ENCODE peak calls at places on chromosomes 12 and 14, in seven cellular contexts. U is brain microvascular endothelial cell, Z is adrenal gland, D is right lobe of liver, S is stomach, Y is heart left ventricle, A is PC-9. T is an unnamed sample.

GRCh38 chr14:45891417-45892080 is 638.5 kb upstream of the MIS18BP1 start:
- DNase-seq in U (no peak), Z (peak), D (no peak), S (peak), Y (no peak), A (no peak), T (no peak)

GRCh38 chr12:104790296-104791125 is 167.6 kb downstream of the SLC41A2 start:
- DNase-seq in U (no peak), Z (peak), D (peak), S (peak), Y (peak), A (no peak), T (no peak)

GRCh38 chr12:22286569-22286968 is 47.9 kb downstream of the ST8SIA1 start:
- DNase-seq in U (peak), Z (no peak), D (no peak), S (no peak), Y (no peak), A (no peak), T (no peak)

GRCh38 chr14:20662968-20663731 is 21.2 kb upstream of the RNASE4 start:
- DNase-seq in U (peak), Z (peak), D (peak), S (peak), Y (peak), A (peak), T (peak)

GRCh38 chr12:123896786-123897185 is 75.8 kb downstream of the CCDC92 start:
- DNase-seq in U (no peak), Z (no peak), D (no peak), S (no peak), Y (no peak), A (no peak), T (no peak)

GRCh38 chr14:103563089-103563620 is 395 bp downstream of the COA8 start:
- DNase-seq in U (no peak), Z (peak), D (peak), S (peak), Y (no peak), A (peak), T (no peak)

GRCh38 chr12:125114365-125115141 is 49.3 kb downstream of the AACS start:
- DNase-seq in U (no peak), Z (no peak), D (no peak), S (no peak), Y (no peak), A (no peak), T (no peak)

GRCh38 chr14:50741571-50741970 is 73.5 kb upstream of the SAV1 start:
- DNase-seq in U (peak), Z (no peak), D (no peak), S (no peak), Y (no peak), A (peak), T (no peak)

GRCh38 chr14:105486333-105486973 is at the start of gene CRIP1:
- DNase-seq in U (no peak), Z (no peak), D (no peak), S (no peak), Y (no peak), A (no peak), T (no peak)

GRCh38 chr12:114888458-114888857 is 204.5 kb upstream of the TBX3 start:
- DNase-seq in U (peak), Z (peak), D (no peak), S (no peak), Y (no peak), A (no peak), T (no peak)

GRCh38 chr14:51872396-51872795 is 12.0 kb downstream of the GNG2 start:
- DNase-seq in U (no peak), Z (no peak), D (no peak), S (no peak), Y (no peak), A (no peak), T (no peak)

GRCh38 chr14:85634205-85634604 is 104.3 kb downstream of the FLRT2 start:
- DNase-seq in U (no peak), Z (no peak), D (no peak), S (no peak), Y (no peak), A (no peak), T (no peak)

GRCh38 chr14:71166434-71166833 is 259.2 kb downstream of the PCNX1 start:
- DNase-seq in U (peak), Z (peak), D (no peak), S (no peak), Y (no peak), A (no peak), T (no peak)

GRCh38 chr12:6276936-6277615 is 33.4 kb upstream of the PLEKHG6 start:
- DNase-seq in U (no peak), Z (no peak), D (peak), S (no peak), Y (no peak), A (peak), T (no peak)

GRCh38 chr12:12425616-12426015 is 68.7 kb downstream of the BORCS5 start:
- DNase-seq in U (no peak), Z (no peak), D (no peak), S (no peak), Y (no peak), A (no peak), T (no peak)

GRCh38 chr12:92759634-92760268 is 57.0 kb downstream of the PLEKHG7 start:
- DNase-seq in U (peak), Z (no peak), D (no peak), S (no peak), Y (no peak), A (peak), T (no peak)

GRCh38 chr14:22748691-22749090 is 17.8 kb upstream of the OXA1L start:
- DNase-seq in U (no peak), Z (no peak), D (no peak), S (no peak), Y (no peak), A (no peak), T (no peak)

GRCh38 chr12:76346798-76347420 is 1.3 kb downstream of the BBS10 start:
- DNase-seq in U (peak), Z (peak), D (no peak), S (no peak), Y (peak), A (no peak), T (no peak)

GRCh38 chr12:110279561-110279960 is 1.5 kb upstream of the ATP2A2 start:
- DNase-seq in U (no peak), Z (no peak), D (no peak), S (no peak), Y (no peak), A (no peak), T (no peak)
- H3K27ac ChIP-seq in U (no peak), Z (no peak), D (no peak), S (no peak), Y (no peak), A (no peak), T (no peak)

DNA sequence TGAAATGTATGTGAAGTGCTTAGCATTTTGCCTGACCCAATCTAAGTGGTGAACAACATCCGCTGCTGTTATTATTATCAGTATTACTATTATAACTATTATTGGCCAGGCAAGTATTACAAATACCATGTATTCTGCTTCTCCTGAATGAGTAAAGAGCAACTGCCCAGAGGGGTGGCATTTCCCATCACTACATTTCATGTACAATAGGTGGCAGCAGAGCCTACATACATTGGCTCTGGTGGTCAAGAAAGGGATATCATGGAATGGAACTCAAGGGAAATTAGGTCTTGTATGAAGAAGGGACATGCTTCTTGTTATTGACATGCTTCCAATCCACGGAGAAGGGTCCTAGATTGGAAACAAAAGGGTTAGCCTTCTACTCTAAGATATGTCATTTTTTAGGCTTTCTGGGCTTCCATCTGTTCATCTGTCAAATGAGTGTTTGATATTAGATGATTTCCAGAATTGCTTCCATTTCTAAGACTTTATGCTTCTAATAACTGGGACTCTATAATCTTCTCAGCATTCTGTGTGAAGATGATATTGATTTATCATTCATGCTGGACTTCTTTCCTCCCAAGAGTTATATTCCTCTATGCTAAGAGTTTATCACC is 239.0 kb downstream of the SSPN start:
- DNase-seq in U (peak), Z (no peak), D (no peak), S (no peak), Y (no peak), A (peak), T (no peak)
- TF ChIP-seq CTCF in U (peak), Z (peak), D (peak), S (peak), Y (peak), A (peak), T (peak)

GRCh38 chr14:64708148-64709004 is 4.2 kb downstream of the PLEKHG3 start:
- DNase-seq in U (no peak), Z (peak), D (no peak), S (no peak), Y (peak), A (peak), T (no peak)
- H3K4me3 ChIP-seq in U (peak), Z (no peak), D (no peak), S (no peak), Y (no peak), A (no peak), T (peak)

DNA sequence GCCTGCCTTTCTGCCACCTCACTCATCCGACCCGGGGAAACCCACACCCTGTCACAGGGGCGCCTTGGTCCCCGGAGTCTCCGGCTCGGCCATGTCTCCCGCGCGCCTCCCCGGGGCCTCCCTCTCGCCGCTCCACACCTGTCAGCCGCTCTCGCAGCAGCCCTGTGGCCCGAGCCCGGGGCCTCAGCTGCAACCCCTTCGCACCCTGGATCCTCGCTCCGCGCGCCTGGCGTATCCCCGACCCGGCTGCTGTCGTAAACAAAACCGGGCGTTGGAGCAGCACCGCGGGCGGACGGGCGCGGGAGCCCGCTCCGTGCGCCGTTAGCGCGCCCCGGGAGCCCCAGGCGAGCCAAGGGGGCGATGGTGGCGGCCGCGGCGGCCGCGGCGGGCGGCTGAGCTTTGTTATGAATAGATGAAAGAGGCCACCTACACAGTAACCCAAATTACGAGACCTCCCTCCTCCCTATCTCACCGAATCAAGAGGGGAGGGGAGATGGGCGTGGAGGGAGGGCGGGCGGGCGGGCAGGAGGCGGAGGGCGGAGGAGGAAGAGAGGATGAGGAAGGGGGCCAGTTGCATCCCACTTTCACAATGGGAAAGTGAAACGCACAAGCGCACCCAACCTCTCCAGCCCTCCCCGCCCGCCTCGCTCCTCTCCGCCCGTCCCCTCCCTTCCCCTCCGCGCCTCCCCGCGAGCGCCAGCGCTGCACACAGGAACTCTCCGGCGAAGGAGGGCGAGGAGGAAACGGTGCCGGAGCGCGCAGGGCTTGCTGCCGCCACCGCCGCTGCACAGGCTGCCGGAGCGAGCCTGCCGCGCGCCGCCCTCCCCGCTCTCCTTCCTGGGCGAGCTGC is at the start of gene PLXNC1:
- DNase-seq in U (no peak), Z (peak), D (peak), S (peak), Y (peak), A (no peak), T (peak)
- H3K27ac ChIP-seq in U (no peak), Z (no peak), D (no peak), S (peak), Y (peak), A (no peak), T (no peak)

GRCh38 chr12:117192057-117192456 is 1.8 kb upstream of the FBXO21 start:
- DNase-seq in U (no peak), Z (peak), D (no peak), S (peak), Y (no peak), A (no peak), T (no peak)

GRCh38 chr12:117190210-117190781 is at the start of gene FBXO21:
- DNase-seq in U (peak), Z (peak), D (peak), S (peak), Y (peak), A (peak), T (peak)

GRCh38 chr12:117188121-117188665 is 2.1 kb downstream of the FBXO21 start:
- DNase-seq in U (no peak), Z (peak), D (no peak), S (no peak), Y (no peak), A (no peak), T (no peak)

GRCh38 chr12:117189725-117190209 is 503 bp downstream of the FBXO21 start:
- DNase-seq in U (peak), Z (peak), D (peak), S (peak), Y (peak), A (no peak), T (no peak)

GRCh38 chr12:117188961-117189724 is 1.1 kb downstream of the FBXO21 start:
- DNase-seq in U (peak), Z (peak), D (no peak), S (no peak), Y (peak), A (no peak), T (no peak)
- TF ChIP-seq CTCF in U (no peak), Z (no peak), D (no peak), S (no peak), Y (no peak), A (no peak), T (no peak)